ENCODE peak calls at places on chromosomes 7 and 10, in four cellular contexts. F, B, E and O are unnamed samples.

GRCh38 chr10:48306870-48307531 is 524 bp downstream of the MAPK8 start:
- DNase-seq in F (no peak), B (peak), E (peak), O (no peak)

GRCh38 chr7:101629171-101629570 is at the start of gene MYL10:
- DNase-seq in F (no peak), B (no peak), E (no peak), O (no peak)

GRCh38 chr10:62231371-62231770 is 37.3 kb downstream of the RTKN2 start:
- DNase-seq in F (no peak), B (peak), E (peak), O (no peak)

GRCh38 chr7:87934699-87935372 is 785 bp downstream of the ADAM22 start:
- DNase-seq in F (no peak), B (peak), E (no peak), O (no peak)

GRCh38 chr10:48463318-48464003 is 141.4 kb downstream of the ARHGAP22 start:
- DNase-seq in F (no peak), B (no peak), E (no peak), O (no peak)

GRCh38 chr10:76632158-76633051 is 1005.2 kb downstream of the KCNMA1 start:
- DNase-seq in F (peak), B (no peak), E (no peak), O (no peak)

GRCh38 chr7:47142867-47143175 is 439.1 kb downstream of the TNS3 start:
- DNase-seq in F (no peak), B (no peak), E (no peak), O (no peak)

GRCh38 chr10:63214586-63214985 is 81.5 kb downstream of the NRBF2 start:
- DNase-seq in F (no peak), B (no peak), E (no peak), O (no peak)

GRCh38 chr7:10282909-10283308 is 690.8 kb upstream of the PHF14 start:
- DNase-seq in F (no peak), B (no peak), E (no peak), O (no peak)

GRCh38 chr10:30441974-30442606 is 8.1 kb downstream of the MAP3K8 start:
- DNase-seq in F (no peak), B (no peak), E (no peak), O (no peak)

GRCh38 chr10:42488416-42488815 is 150.0 kb downstream of the ZNF33B start:
- DNase-seq in F (no peak), B (peak), E (no peak), O (no peak)

GRCh38 chr10:102243304-102243703 is 2.0 kb upstream of the PITX3 start:
- DNase-seq in F (no peak), B (no peak), E (peak), O (no peak)

GRCh38 chr7:158973440-158973839 is 117.1 kb downstream of the DYNC2I1 start:
- DNase-seq in F (peak), B (no peak), E (no peak), O (no peak)

GRCh38 chr10:76311752-76312699 is 880.6 kb downstream of the LRMDA start:
- DNase-seq in F (peak), B (peak), E (peak), O (no peak)

GRCh38 chr10:3467052-3467906 is 294.7 kb upstream of the PITRM1 start:
- DNase-seq in F (peak), B (peak), E (no peak), O (no peak)

GRCh38 chr7:47361746-47362215 is 220.1 kb downstream of the TNS3 start:
- DNase-seq in F (peak), B (no peak), E (no peak), O (no peak)

GRCh38 chr10:103770139-103770538 is 85.2 kb downstream of the SH3PXD2A start:
- DNase-seq in F (no peak), B (no peak), E (no peak), O (no peak)

GRCh38 chr10:70480254-70480861 is 1.8 kb downstream of the PALD1 start:
- DNase-seq in F (no peak), B (no peak), E (no peak), O (no peak)

GRCh38 chr7:159192761-159193453 is 48.2 kb upstream of the VIPR2 start:
- DNase-seq in F (no peak), B (no peak), E (no peak), O (no peak)

GRCh38 chr10:74919671-74920070 is 93.3 kb downstream of the KAT6B start:
- DNase-seq in F (no peak), B (no peak), E (no peak), O (no peak)

GRCh38 chr10:33798754-33799153 is 464.3 kb upstream of the NRP1 start:
- DNase-seq in F (no peak), B (no peak), E (no peak), O (no peak)

GRCh38 chr7:1523208-1523607 is 7.3 kb upstream of the MAFK start:
- DNase-seq in F (no peak), B (no peak), E (no peak), O (no peak)

GRCh38 chr10:79239930-79240713 is 107.1 kb upstream of the PPIF start:
- DNase-seq in F (no peak), B (no peak), E (no peak), O (no peak)
- TF ChIP-seq POLR2AphosphoS5 in F (no peak), B (no peak), E (no peak), O (no peak)

DNA sequence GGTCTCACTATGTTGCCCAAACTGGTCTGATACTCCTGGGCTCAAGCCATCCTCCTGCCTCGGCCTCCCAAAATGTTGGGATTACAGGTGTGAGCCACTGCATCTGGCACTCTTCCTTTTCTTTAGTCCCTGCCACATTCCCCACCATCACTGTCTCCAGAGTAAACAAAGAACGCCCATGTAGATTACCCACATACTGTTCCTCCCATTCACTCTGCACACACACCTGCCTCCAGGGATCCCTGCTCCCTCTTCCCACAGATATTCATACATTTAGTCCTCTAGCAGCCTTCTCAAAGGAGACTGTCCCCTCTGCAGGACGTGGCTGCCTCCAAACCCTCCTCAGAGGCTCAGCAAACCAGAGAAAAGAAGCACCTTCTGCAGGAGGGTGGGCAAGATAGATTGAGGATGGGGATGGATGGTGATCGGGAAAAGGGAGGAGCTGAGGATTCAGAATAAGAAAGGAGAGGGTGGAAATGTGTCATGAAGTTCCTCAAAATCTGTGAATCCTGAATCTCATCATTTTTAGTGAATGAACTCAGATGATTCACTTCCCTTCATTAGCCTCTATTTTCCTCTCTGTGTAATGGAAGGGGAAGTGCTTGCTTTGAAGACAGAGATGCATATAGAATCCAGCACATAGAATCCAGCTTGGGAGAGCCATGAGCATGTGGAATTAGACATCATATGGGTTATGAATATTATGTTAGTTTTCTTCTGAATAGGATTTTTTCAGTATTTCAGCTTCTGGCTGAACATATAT is 5.5 kb upstream of the PLAU start:
- DNase-seq in F (no peak), B (peak), E (no peak), O (no peak)
- H3K9ac ChIP-seq in F (peak), B (no peak), E (no peak), O (no peak)

GRCh38 chr7:107972986-107973385 is 30.0 kb downstream of the LAMB1 start:
- DNase-seq in F (no peak), B (no peak), E (no peak), O (no peak)
- TF ChIP-seq POLR2AphosphoS5 in F (no peak), B (no peak), E (no peak), O (no peak)

GRCh38 chr7:90596745-90597526 is 815 bp downstream of the CDK14 start:
- DNase-seq in F (no peak), B (peak), E (no peak), O (no peak)
- H3K9ac ChIP-seq in F (peak), B (peak), E (no peak), O (peak)